ENCODE peak calls at places on chromosomes 11 and 22, in six cellular contexts. O, L, X, B, D and S are unnamed samples. For H3K9me3, the result is how much of the 10 kb centered on the place peaks cover.

GRCh38 chr11:116972692-116973091 is 125.5 kb downstream of the SIK3 start:
- DNase-seq in L (no peak), B (no peak), O (no peak), X (no peak), D (no peak), S (no peak)

GRCh38 chr11:8080674-8081590 is at the start of gene TUB:
- DNase-seq in B (no peak), L (no peak), D (no peak), X (peak), O (no peak), S (no peak)

GRCh38 chr11:105000167-105000566 is 22.8 kb downstream of the CASP5 start:
- DNase-seq in O (peak), B (no peak), L (no peak), D (no peak), X (no peak), S (no peak)

GRCh38 chr22:30609260-30610185 is 2.5 kb downstream of the TCN2 start:
- DNase-seq in D (peak), O (no peak), L (peak), X (peak), B (no peak), S (no peak)

GRCh38 chr11:65502852-65503603 is 4.2 kb downstream of the MALAT1 start:
- DNase-seq in O (peak), X (no peak), D (no peak), B (no peak), L (peak), S (peak)

GRCh38 chr11:66391322-66391721 is 19.8 kb upstream of the SLC29A2 start:
- DNase-seq in D (no peak), L (no peak), O (no peak), X (no peak), B (no peak), S (no peak)

GRCh38 chr11:119727523-119728081 is 1.4 kb downstream of the NECTIN1 start:
- DNase-seq in B (peak), O (no peak), L (no peak), D (peak), X (peak), S (peak)

GRCh38 chr11:3970101-3970500 is 114.6 kb downstream of the STIM1 start:
- DNase-seq in L (no peak), O (no peak), D (no peak), X (no peak), B (no peak), S (no peak)

GRCh38 chr11:17736921-17737817 is 2.6 kb downstream of the KCNC1 start:
- DNase-seq in L (no peak), X (no peak), B (no peak), O (no peak), D (peak), S (no peak)

GRCh38 chr11:44333271-44334218 is 23.6 kb upstream of the ALX4 start:
- DNase-seq in B (no peak), D (no peak), X (no peak), O (no peak), L (no peak), S (no peak)

GRCh38 chr11:13320688-13321087 is 43.1 kb downstream of the BMAL1 start:
- DNase-seq in B (no peak), D (no peak), L (no peak), X (no peak), O (no peak), S (no peak)

GRCh38 chr11:94151903-94152677 is 23.4 kb downstream of the PANX1 start:
- DNase-seq in B (no peak), D (peak), L (peak), O (no peak), X (peak), S (no peak)

GRCh38 chr11:76802151-76802550 is 19.0 kb downstream of the TSKU start:
- DNase-seq in D (no peak), O (no peak), B (no peak), X (no peak), L (no peak), S (no peak)

GRCh38 chr11:87038235-87038960 is 664 bp downstream of the TMEM135 start:
- DNase-seq in O (no peak), L (no peak), X (no peak), D (no peak), B (no peak), S (no peak)

GRCh38 chr11:103491777-103492176 is 382.6 kb downstream of the DYNC2H1 start:
- DNase-seq in D (no peak), L (no peak), X (no peak), B (no peak), O (no peak), S (no peak)

GRCh38 chr22:44530106-44530505 is 32.1 kb upstream of the RTL6 start:
- DNase-seq in B (no peak), L (no peak), O (no peak), X (no peak), D (no peak), S (no peak)

GRCh38 chr11:46674463-46675287 is 25.7 kb downstream of the ARHGAP1 start:
- DNase-seq in L (no peak), B (peak), X (no peak), D (no peak), O (peak), S (peak)

GRCh38 chr11:66277475-66278391 is at the start of gene CNIH2:
- DNase-seq in B (no peak), X (peak), D (peak), O (peak), L (no peak), S (peak)

GRCh38 chr11:77179048-77179447 is 51.0 kb downstream of the MYO7A start:
- DNase-seq in X (no peak), O (no peak), B (no peak), L (no peak), D (peak), S (no peak)

GRCh38 chr11:57249384-57250319 is 12.6 kb upstream of the APLNR start:
- DNase-seq in X (peak), L (peak), O (peak), D (peak), B (peak), S (no peak)

GRCh38 chr11:74269161-74269809 is 42.2 kb downstream of the P4HA3 start:
- DNase-seq in D (no peak), L (peak), B (no peak), X (no peak), O (peak), S (peak)

GRCh38 chr11:63868399-63869064 is 29.6 kb downstream of the MARK2 start:
- DNase-seq in B (no peak), D (no peak), O (no peak), L (no peak), X (no peak), S (no peak)

GRCh38 chr22:24209016-24209415 is 27.7 kb downstream of the SUSD2 start:
- DNase-seq in X (no peak), B (no peak), D (no peak), O (no peak), L (no peak), S (no peak)

GRCh38 chr22:17980638-17981051 is 43.7 kb downstream of the MICAL3 start:
- DNase-seq in B (no peak), O (peak), L (no peak), D (peak), X (no peak), S (peak)

GRCh38 chr22:35733036-35733435 is 15.4 kb downstream of the APOL5 start:
- DNase-seq in O (no peak), B (no peak), L (no peak), D (no peak), X (no peak), S (no peak)

GRCh38 chr11:15199693-15200092 is 85.0 kb downstream of the INSC start:
- DNase-seq in O (no peak), D (peak), X (no peak), B (no peak), L (peak), S (no peak)

GRCh38 chr11:118998388-118998717 is 415 bp downstream of the CENATAC start:
- DNase-seq in O (no peak), L (no peak), X (no peak), B (no peak), D (no peak), S (no peak)

GRCh38 chr11:114129699-114130659 is 70.5 kb downstream of the ZBTB16 start:
- DNase-seq in L (no peak), O (no peak), D (no peak), B (no peak), X (no peak), S (no peak)

GRCh38 chr11:122707111-122707510 is 51.6 kb downstream of the UBASH3B start:
- DNase-seq in O (no peak), B (no peak), L (no peak), D (no peak), X (no peak), S (no peak)

GRCh38 chr11:128579790-128580504 is 7.4 kb downstream of the ETS1 start:
- DNase-seq in L (no peak), X (no peak), O (no peak), B (no peak), D (no peak), S (no peak)

GRCh38 chr11:727281-727701 is 20.0 kb upstream of the TALDO1 start:
- DNase-seq in O (no peak), D (no peak), X (no peak), L (no peak), B (no peak), S (no peak)

GRCh38 chr11:72160319-72160718 is 24.8 kb downstream of the FOLR3 start:
- DNase-seq in B (no peak), O (no peak), X (no peak), L (no peak), D (no peak), S (no peak)

GRCh38 chr11:107006076-107006833 is 12.0 kb downstream of the GUCY1A2 start:
- DNase-seq in X (no peak), L (peak), O (no peak), B (no peak), D (no peak), S (no peak)

GRCh38 chr11:16195659-16196058 is 160.7 kb downstream of the SOX6 start:
- DNase-seq in D (no peak), L (peak), X (no peak), B (no peak), O (no peak), S (no peak)

GRCh38 chr11:27139742-27140141 is 99.1 kb downstream of the BBOX1 start:
- DNase-seq in B (no peak), D (no peak), L (peak), O (no peak), X (no peak), S (no peak)

DNA sequence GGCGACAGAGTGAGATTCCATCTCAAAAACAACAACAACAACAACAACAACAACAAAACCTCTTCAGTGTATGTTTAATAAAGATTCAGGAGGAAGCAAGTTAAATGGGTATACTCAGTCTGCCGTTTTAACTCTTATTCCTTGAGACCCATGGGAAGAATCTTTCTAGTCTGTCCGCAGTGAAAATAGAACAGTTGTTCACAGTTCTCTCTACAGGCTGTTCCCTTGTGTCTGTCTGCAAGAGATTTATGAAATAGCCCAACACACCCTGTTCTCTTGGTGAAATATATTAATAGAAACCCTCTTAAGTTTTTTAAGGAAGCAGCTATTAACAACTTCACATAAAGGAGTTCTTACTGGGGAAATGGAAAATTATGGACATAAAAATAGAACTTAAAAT is 682.2 kb upstream of the RAG2 start:
- DNase-seq in B (no peak), L (no peak), D (no peak), O (no peak), X (no peak), S (no peak)
- H3K9me3 ChIP-seq in B (under half), L (under half), D (under half), O (under half), X (under half), S (under half)

GRCh38 chr22:49237703-49238102 is 590.0 kb downstream of the BRD1 start:
- DNase-seq in D (no peak), X (no peak), B (no peak), O (no peak), L (no peak), S (no peak)

GRCh38 chr22:49236541-49237075 is 591.1 kb downstream of the BRD1 start:
- DNase-seq in O (no peak), X (no peak), B (no peak), L (no peak), D (no peak), S (no peak)

GRCh38 chr22:49235463-49236300 is 592.0 kb downstream of the BRD1 start:
- DNase-seq in B (no peak), L (no peak), O (no peak), X (no peak), D (no peak), S (no peak)

GRCh38 chr22:49238181-49239141 is 589.2 kb downstream of the BRD1 start:
- DNase-seq in D (no peak), L (no peak), B (no peak), X (no peak), O (no peak), S (no peak)

DNA sequence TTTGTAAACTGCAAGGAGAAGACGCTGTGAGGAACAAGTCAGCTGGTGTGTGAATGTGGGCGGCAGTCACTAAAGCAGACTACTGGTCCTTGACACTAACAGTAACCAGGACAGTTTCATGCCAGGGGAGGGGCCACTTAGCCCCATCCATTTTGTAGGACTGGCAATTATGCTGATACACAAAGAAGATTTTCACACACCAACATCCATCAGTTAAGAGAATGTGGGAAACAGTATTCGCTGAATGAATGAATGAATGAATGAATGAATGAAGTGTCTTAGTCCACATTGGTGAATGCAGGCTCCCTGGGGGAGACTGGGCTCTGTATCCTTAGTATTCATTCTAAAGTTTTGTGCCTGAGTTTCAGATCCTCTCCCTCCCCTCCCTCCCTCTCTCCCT is 590.4 kb downstream of the BRD1 start:
- DNase-seq in L (no peak), B (no peak), O (no peak), D (no peak), X (no peak), S (no peak)
- H3K9me3 ChIP-seq in L (under half), B (under half), O (under half), D (under half), X (under half), S (under half)

GRCh38 chr11:134447696-134448095 is 35.7 kb upstream of the B3GAT1 start:
- DNase-seq in X (no peak), O (no peak), L (no peak), D (no peak), B (no peak), S (no peak)
- H3K9me3 ChIP-seq in X (under half), O (under half), L (under half), D (under half), B (under half), S (under half)

GRCh38 chr22:11627798-11628650 is 3900.0 kb upstream of the OR11H1 start:
- DNase-seq in X (no peak), L (no peak), B (no peak), O (no peak), D (peak), S (no peak)

GRCh38 chr22:11628651-11629511 is 3899.1 kb upstream of the OR11H1 start:
- DNase-seq in D (peak), L (no peak), B (no peak), O (no peak), X (no peak), S (no peak)

GRCh38 chr22:11627436-11627797 is 3900.6 kb upstream of the OR11H1 start:
- DNase-seq in B (no peak), D (no peak), X (no peak), L (no peak), O (no peak), S (no peak)

GRCh38 chr22:11629661-11630385 is 3898.2 kb upstream of the OR11H1 start:
- DNase-seq in X (no peak), B (no peak), O (no peak), D (peak), L (no peak), S (no peak)

DNA sequence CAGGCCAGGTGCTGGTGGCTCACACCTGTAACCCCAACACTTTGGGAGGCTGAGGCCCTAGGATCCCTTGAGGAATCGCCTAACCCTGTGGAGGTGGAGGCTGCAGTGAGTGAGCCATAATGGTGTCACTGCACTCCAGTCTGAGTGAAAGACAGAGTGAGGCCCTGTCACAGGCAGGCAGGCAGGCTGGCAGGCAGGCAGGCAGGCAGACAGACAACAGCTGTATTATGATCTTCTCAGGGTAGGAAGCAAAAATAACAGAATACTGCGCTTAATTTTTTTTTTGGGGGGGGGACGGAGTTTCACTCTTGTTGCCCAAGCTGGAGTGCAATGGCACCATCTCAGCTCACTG is 3901.6 kb upstream of the OR11H1 start:
- DNase-seq in X (no peak), O (no peak), D (no peak), B (no peak), L (no peak), S (no peak)
- H3K9me3 ChIP-seq in X (under half), O (under half), D (under half), B (under half), L (under half), S (under half)

GRCh38 chr11:2351701-2352100 is 25.4 kb upstream of the CD81 start:
- DNase-seq in X (no peak), D (no peak), O (no peak), B (no peak), L (no peak), S (no peak)
- H3K9me3 ChIP-seq in X (under half), D (under half), O (under half), B (under half), L (under half), S (under half)

DNA sequence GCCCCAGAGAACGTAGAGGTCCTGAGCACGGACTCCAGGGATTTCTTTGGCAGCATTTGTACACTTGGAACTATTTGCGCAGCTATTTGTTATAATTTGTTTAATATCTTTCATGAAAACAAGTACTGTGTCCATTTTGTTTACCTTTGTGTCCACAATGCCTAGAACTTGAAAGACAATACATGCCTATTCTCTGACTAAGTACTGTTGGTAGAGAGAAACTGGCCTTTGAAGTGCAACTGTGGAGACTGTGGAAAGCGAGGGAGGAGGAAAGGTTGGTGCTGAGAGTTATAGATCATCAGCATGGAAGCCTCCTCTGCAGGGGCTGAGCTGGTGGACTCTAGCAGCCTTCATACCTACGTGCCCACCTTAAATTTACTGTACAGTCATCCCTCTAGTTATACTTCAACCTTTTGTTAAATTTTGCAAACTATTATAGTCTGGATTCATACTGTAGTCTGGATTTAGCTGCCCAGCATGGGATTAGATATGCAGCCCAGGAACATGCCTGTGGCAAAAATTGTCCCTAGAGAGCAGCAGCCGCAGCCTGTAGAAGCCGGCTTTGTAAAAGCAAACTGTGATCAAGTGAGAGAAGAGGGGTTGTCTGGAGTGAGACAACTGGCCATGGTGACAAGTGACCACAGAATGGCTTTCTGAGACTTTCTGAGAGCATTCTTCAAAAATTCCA is 24.2 kb upstream of the YAP1 start:
- DNase-seq in O (no peak), B (no peak), D (no peak), X (peak), L (peak), S (no peak)
- H3K9me3 ChIP-seq in O (under half), B (under half), D (under half), X (under half), L (under half), S (under half)

GRCh38 chr11:70883323-70883940 is 368.9 kb downstream of the SHANK2 start:
- DNase-seq in B (no peak), X (no peak), D (no peak), O (no peak), L (no peak), S (no peak)
- H3K9me3 ChIP-seq in B (under half), X (under half), D (under half), O (under half), L (under half), S (under half)

GRCh38 chr22:47075568-47075967 is 313.1 kb downstream of the TBC1D22A start:
- DNase-seq in X (no peak), O (no peak), L (no peak), B (no peak), D (no peak), S (no peak)

GRCh38 chr22:47080100-47080499 is 317.6 kb downstream of the TBC1D22A start:
- DNase-seq in B (no peak), D (no peak), O (no peak), L (no peak), X (no peak), S (no peak)

GRCh38 chr22:47072642-47072967 is 310.2 kb downstream of the TBC1D22A start:
- DNase-seq in D (no peak), B (no peak), L (no peak), O (no peak), X (no peak), S (no peak)

GRCh38 chr22:47073101-47073500 is 310.7 kb downstream of the TBC1D22A start:
- DNase-seq in O (no peak), D (no peak), B (no peak), L (no peak), X (no peak), S (no peak)

DNA sequence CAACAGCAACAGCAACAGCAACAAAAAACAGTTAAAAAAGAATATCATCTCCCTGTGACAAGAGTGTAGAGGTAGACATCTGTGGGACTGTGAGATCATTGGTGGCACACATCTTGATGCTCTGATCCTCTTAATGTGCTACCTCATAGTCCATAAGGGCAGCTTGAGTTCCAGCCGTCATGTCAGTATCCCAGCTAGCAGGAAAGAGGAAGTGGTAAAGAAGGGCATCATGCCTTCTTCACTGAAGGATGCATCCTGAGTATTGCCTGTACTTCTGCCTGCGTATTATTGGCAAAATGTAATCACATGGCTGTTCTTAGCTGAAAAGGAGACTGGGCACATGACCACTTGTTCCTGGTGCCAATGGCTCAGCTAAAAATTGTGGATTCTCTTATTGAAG is 314.3 kb downstream of the TBC1D22A start:
- DNase-seq in L (no peak), B (no peak), X (no peak), O (no peak), D (no peak), S (no peak)
- H3K9me3 ChIP-seq in L (under half), B (under half), X (under half), O (under half), D (under half), S (under half)

GRCh38 chr11:101126551-101127347 is 2.9 kb downstream of the PGR start:
- DNase-seq in B (peak), L (no peak), O (no peak), D (peak), X (no peak), S (no peak)
- H3K9me3 ChIP-seq in B (under half), L (under half), O (under half), D (under half), X (under half), S (under half)